ENCODE peak calls at places on chromosomes 4 and X, in nine cellular contexts. R, P, Z, A, J, E, M, D and W are unnamed samples.

GRCh38 chr4:168398589-168398988 is 80.0 kb upstream of the DDX60 start:
- DNase-seq in M (no peak), D (peak; percentile 26), R (no peak), E (no peak), Z (no peak), P (no peak), A (no peak), J (no peak), W (no peak)

GRCh38 chrX:101931104-101931493 is 728 bp downstream of the ZMAT1 start:
- DNase-seq in D (peak; percentile 33), R (no peak), A (no peak), E (no peak), P (no peak), Z (no peak), J (no peak), M (peak; percentile 3), W (no peak)

GRCh38 chr4:155822572-155822971 is 43.5 kb downstream of the ASIC5 start:
- DNase-seq in E (no peak), R (peak; percentile 28), M (no peak), A (no peak), P (no peak), D (no peak), Z (no peak), J (no peak), W (no peak)

GRCh38 chrX:45344597-45344996 is 143.9 kb upstream of the DIPK2B start:
- DNase-seq in A (no peak), M (no peak), D (no peak), P (no peak), R (peak; percentile 10), Z (no peak), E (no peak), J (peak; percentile 87), W (no peak)

GRCh38 chr4:11428161-11428700 is 463 bp downstream of the HS3ST1 start:
- DNase-seq in E (no peak), J (no peak), M (no peak), Z (no peak), P (no peak), R (no peak), A (no peak), D (peak; percentile 2), W (no peak)

GRCh38 chr4:25977397-25978170 is 63.6 kb downstream of the SMIM20 start:
- DNase-seq in E (no peak), A (no peak), J (no peak), Z (no peak), D (no peak), M (no peak), P (no peak), R (peak; percentile 31), W (no peak)

GRCh38 chr4:166808380-166808779 is 425.9 kb downstream of the SPOCK3 start:
- DNase-seq in P (no peak), E (no peak), M (no peak), D (no peak), J (no peak), Z (no peak), A (no peak), R (no peak), W (no peak)

GRCh38 chrX:130280901-130281300 is 12.2 kb upstream of the ZNF280C start:
- DNase-seq in Z (no peak), P (no peak), R (no peak), A (no peak), M (no peak), J (no peak), D (no peak), E (no peak), W (no peak)

GRCh38 chrX:116806288-116806802 is 343.6 kb upstream of the CT83 start:
- DNase-seq in D (no peak), M (no peak), R (no peak), A (no peak), E (no peak), J (no peak), Z (no peak), P (no peak), W (no peak)

GRCh38 chrX:37759878-37760418 is 19.9 kb upstream of the CYBB start:
- DNase-seq in E (no peak), D (no peak), M (no peak), A (no peak), P (no peak), J (no peak), Z (no peak), R (no peak), W (no peak)

GRCh38 chrX:153909024-153909979 is 4.8 kb downstream of the AVPR2 start:
- DNase-seq in A (no peak), Z (no peak), J (no peak), D (no peak), R (no peak), P (no peak), E (no peak), M (no peak), W (no peak)

GRCh38 chr4:57136281-57136680 is 26.1 kb upstream of the IGFBP7 start:
- DNase-seq in J (peak; percentile 82), E (no peak), Z (no peak), D (peak; percentile 15), M (no peak), P (no peak), R (peak; percentile 71), A (peak; percentile 72), W (peak; percentile 77)